ENCODE peak calls at places on chromosomes 4 and X, in four cellular contexts. V is K562, S is GM12878, W is HepG2. Z is an unnamed sample.

GRCh38 chr4:130025701-130026100 is 929.7 kb downstream of the C4orf33 start:
- DNase-seq in V (no peak), S (no peak), W (no peak), Z (no peak)

GRCh38 chrX:9182041-9182440 is 148.1 kb upstream of the FAM9B start:
- DNase-seq in V (no peak), S (no peak), W (no peak), Z (no peak)

GRCh38 chr4:183757105-183757504 is 98.0 kb downstream of the TRAPPC11 start:
- DNase-seq in V (no peak), S (no peak), W (no peak), Z (no peak)

GRCh38 chr4:75141162-75141561 is 208.2 kb downstream of the PARM1 start:
- DNase-seq in V (no peak), S (no peak), W (no peak), Z (no peak)

GRCh38 chr4:81466841-81467671 is 4.7 kb downstream of the RASGEF1B start:
- DNase-seq in V (peak; percentile 82), S (peak; percentile 11), W (peak; percentile 56), Z (peak; percentile 72)

GRCh38 chr4:189124149-189124758 is 816.4 kb upstream of the FRG1 start:
- DNase-seq in V (no peak), S (no peak), W (peak; percentile 4), Z (peak; percentile 56)

GRCh38 chr4:125750827-125751466 is 436.2 kb downstream of the FAT4 start:
- DNase-seq in V (peak; percentile 3), S (no peak), W (peak; percentile 23), Z (no peak)

GRCh38 chr4:55973650-55974049 is 24.9 kb downstream of the CEP135 start:
- DNase-seq in V (no peak), S (no peak), W (no peak), Z (no peak)

GRCh38 chr4:1939664-1940509 is 68.7 kb downstream of the NSD2 start:
- DNase-seq in V (no peak), S (no peak), W (peak; percentile 9), Z (no peak)

GRCh38 chr4:118289794-118290193 is 63.0 kb downstream of the PRSS12 start:
- DNase-seq in V (no peak), S (no peak), W (no peak), Z (no peak)

GRCh38 chr4:188201851-188202250 is 62.6 kb downstream of the TRIML1 start:
- DNase-seq in V (no peak), S (no peak), W (no peak), Z (no peak)

GRCh38 chrX:21840199-21840557 is 761 bp downstream of the MBTPS2 start:
- DNase-seq in V (peak; percentile 3), S (no peak), W (no peak), Z (no peak)

GRCh38 chrX:48278958-48279357 is 23.8 kb downstream of the SSX1 start:
- DNase-seq in V (peak; percentile 78), S (no peak), W (peak; percentile 0), Z (peak; percentile 13)

GRCh38 chrX:100696699-100697351 is 35.1 kb downstream of the SYTL4 start:
- DNase-seq in V (no peak), S (no peak), W (no peak), Z (no peak)

GRCh38 chr4:88533088-88533790 is 9.7 kb upstream of the PYURF start:
- DNase-seq in V (no peak), S (no peak), W (no peak), Z (no peak)

GRCh38 chr4:130478406-130478805 is 1382.5 kb downstream of the C4orf33 start:
- DNase-seq in V (no peak), S (no peak), W (no peak), Z (no peak)

GRCh38 chrX:40127052-40127451 is 29.3 kb upstream of the BCOR start:
- DNase-seq in V (no peak), S (no peak), W (no peak), Z (no peak)

GRCh38 chr4:40596522-40596921 is 33.1 kb downstream of the RBM47 start:
- DNase-seq in V (no peak), S (no peak), W (no peak), Z (no peak)

GRCh38 chr4:166499820-166500219 is 626.8 kb downstream of the TLL1 start:
- DNase-seq in V (no peak), S (peak; percentile 5), W (no peak), Z (no peak)

GRCh38 chr4:15551740-15552446 is 82.2 kb downstream of the CC2D2A start:
- DNase-seq in V (no peak), S (no peak), W (peak; percentile 39), Z (no peak)

GRCh38 chr4:128241425-128241913 is 46.1 kb downstream of the PGRMC2 start:
- DNase-seq in V (no peak), S (no peak), W (peak; percentile 57), Z (no peak)

GRCh38 chr4:69497886-69498395 is 2.2 kb upstream of the UGT2B4 start:
- DNase-seq in V (no peak), S (no peak), W (no peak), Z (no peak)

GRCh38 chrX:88605222-88605583 is 141.8 kb upstream of the CPXCR1 start:
- DNase-seq in V (no peak), S (no peak), W (no peak), Z (no peak)

GRCh38 chr4:84887824-84888223 is 78.7 kb downstream of the WDFY3 start:
- DNase-seq in V (peak; percentile 21), S (no peak), W (no peak), Z (no peak)

GRCh38 chrX:15177316-15177715 is 92.6 kb downstream of the ASB9 start:
- DNase-seq in V (no peak), S (no peak), W (no peak), Z (no peak)

GRCh38 chr4:41134581-41134980 is 79.8 kb downstream of the APBB2 start:
- DNase-seq in V (no peak), S (no peak), W (no peak), Z (no peak)

GRCh38 chrX:16250296-16250695 is 83.0 kb downstream of the MAGEB17 start:
- DNase-seq in V (no peak), S (no peak), W (no peak), Z (no peak)

GRCh38 chr4:98994474-98995182 is 893 bp upstream of the METAP1 start:
- DNase-seq in V (peak; percentile 29), S (no peak), W (peak; percentile 45), Z (no peak)

GRCh38 chr4:77710125-77710524 is 104.5 kb downstream of the CXCL13 start:
- DNase-seq in V (no peak), S (no peak), W (peak; percentile 39), Z (no peak)

GRCh38 chr4:120304801-120305200 is 238.2 kb upstream of the MAD2L1 start:
- DNase-seq in V (no peak), S (no peak), W (no peak), Z (no peak)

DNA sequence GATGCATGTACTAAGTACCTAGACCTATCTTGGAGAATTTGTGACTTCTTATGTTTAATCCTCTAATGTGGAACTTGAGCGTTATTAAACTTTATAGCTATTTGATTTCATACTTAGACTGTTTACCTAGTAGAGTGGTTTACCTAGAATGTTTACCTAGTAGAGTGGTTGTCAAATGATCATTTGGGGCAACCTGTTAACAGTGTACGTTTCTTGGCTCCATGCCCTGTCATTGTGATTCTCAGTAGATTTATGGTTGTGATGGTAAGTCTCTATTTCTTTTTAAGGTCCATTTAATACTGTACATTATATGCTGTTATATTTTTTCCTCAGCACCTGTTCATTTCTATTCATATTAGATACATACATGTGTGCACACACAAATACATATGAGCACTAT is 233.0 kb upstream of the MAD2L1 start:
- DNase-seq in V (no peak), S (no peak), W (no peak), Z (no peak)
- TF ChIP-seq CBFB in V (no peak), S (no peak), W (no peak), Z (no peak)

DNA sequence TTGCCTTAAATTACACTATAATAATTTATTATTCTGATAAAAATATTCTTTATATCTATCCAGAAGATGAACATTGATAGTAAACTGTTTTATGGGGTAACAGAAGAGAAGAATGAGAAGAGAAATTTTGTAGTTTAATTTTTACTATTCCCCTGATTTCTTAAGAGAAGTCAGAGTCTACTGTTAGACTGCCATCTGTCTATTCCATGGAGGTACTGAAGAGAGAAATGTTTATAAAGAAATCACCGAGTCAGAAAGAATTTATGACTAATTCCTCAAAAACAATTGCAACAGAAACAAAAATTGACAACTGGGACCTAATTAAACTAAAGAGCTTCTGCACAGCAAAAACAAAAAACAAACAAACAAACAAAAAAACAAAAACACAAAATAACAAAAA is 149.9 kb downstream of the FGF16 start:
- DNase-seq in V (no peak), S (no peak), W (no peak), Z (no peak)
- TF ChIP-seq CBFB in V (no peak), S (no peak), W (no peak), Z (no peak)

GRCh38 chrX:115229337-115229991 is 4.4 kb downstream of the LRCH2 start:
- DNase-seq in V (no peak), S (no peak), W (no peak), Z (no peak)

GRCh38 chrX:115232933-115233496 is 881 bp downstream of the LRCH2 start:
- DNase-seq in V (no peak), S (no peak), W (no peak), Z (no peak)

GRCh38 chrX:115234220-115234557 is 293 bp upstream of the LRCH2 start:
- DNase-seq in V (no peak), S (no peak), W (no peak), Z (no peak)

DNA sequence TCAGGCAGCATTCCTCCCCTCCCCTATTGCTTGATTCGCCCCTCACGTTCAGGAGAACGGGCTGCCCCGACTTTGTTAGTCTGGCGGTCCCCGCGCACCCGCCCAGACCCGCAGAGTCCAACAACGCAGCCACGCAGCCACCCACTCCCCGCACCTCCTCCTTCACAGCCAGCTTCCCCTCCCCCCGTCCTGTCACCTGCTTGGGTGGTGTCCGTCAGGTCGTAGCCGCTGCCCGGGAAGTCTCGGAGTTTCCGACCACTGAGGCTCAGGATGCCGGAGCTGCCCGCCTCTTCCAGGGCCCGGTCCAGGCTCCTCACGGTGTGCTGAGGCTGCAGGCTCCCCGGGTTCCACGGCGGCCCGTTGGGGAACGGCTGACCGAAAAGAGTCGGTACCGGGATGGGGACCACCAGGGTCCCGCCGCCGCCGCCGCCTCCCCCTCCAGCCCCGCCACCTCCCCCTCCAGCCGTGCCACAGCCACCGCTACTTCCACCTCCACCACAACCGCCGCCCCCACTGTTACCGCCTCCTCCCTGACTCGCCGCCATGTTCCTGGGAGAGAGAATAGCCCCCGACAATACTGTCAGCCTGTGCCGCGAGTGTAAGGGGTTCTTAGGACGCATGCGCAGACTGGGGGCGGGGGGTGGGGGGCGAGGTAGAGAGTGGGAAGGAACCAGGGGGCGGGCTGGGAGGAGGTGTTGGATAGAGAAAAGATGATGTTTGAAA is at the start of gene LRCH2:
- DNase-seq in V (no peak), S (no peak), W (no peak), Z (peak; percentile 39)
- TF ChIP-seq CBFB in V (no peak), S (no peak), W (no peak), Z (no peak)

DNA sequence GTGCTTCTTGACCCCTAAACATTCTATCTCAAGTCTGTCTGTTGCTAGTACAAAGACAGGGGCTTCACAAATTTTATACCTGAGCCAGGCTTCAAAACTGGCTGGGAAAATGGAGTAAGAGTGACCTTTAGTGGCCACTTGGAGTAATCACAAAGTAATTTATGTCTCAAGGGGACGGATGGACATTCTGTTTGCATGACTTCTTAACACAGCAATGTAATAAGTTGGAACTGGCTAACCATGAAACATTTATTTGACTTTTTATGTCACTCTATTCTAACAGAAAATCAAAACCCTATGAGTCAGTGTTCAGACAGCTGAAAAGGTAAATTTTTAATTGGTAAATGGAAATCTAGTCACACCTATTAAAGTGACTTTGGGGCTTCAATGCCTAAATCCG is 600.6 kb downstream of the ANKRD50 start:
- DNase-seq in V (peak; percentile 15), S (no peak), W (peak; percentile 55), Z (no peak)
- TF ChIP-seq CBFB in V (no peak), S (no peak), W (no peak), Z (no peak)

Z was measured in WTC11.